ENCODE peak calls at places on chromosomes 5 and 9, in seven cellular contexts. One of them, this sample, is unnamed.

GRCh38 chr9:85117831-85118230 is 448.3 kb downstream of the NTRK2 start:
- DNase-seq in mammary epithelial cell: peak
- DNase-seq in GM23338: no peak
- DNase-seq in GM12878: no peak
- DNase-seq in aorta: no peak
- DNase-seq in mesendoderm: no peak
- DNase-seq in PC-3: peak
- DNase-seq in this sample: no peak

GRCh38 chr5:112915831-112916230 is 6.2 kb downstream of the REEP5 start:
- DNase-seq in GM12878: no peak
- DNase-seq in aorta: no peak
- DNase-seq in GM23338: no peak
- DNase-seq in PC-3: no peak
- DNase-seq in mammary epithelial cell: no peak
- DNase-seq in mesendoderm: no peak
- DNase-seq in this sample: no peak

GRCh38 chr5:38060354-38060753 is 198.0 kb upstream of the EGFLAM start:
- DNase-seq in PC-3: peak
- DNase-seq in mesendoderm: peak
- DNase-seq in aorta: no peak
- DNase-seq in GM12878: no peak
- DNase-seq in mammary epithelial cell: no peak
- DNase-seq in GM23338: no peak
- DNase-seq in this sample: no peak

GRCh38 chr5:31149072-31149471 is 44.4 kb upstream of the CDH6 start:
- DNase-seq in GM12878: no peak
- DNase-seq in mesendoderm: no peak
- DNase-seq in mammary epithelial cell: no peak
- DNase-seq in PC-3: no peak
- DNase-seq in aorta: no peak
- DNase-seq in GM23338: peak
- DNase-seq in this sample: no peak

GRCh38 chr5:116507051-116507537 is 67.5 kb downstream of the SEMA6A start:
- DNase-seq in GM23338: no peak
- DNase-seq in mesendoderm: no peak
- DNase-seq in aorta: no peak
- DNase-seq in GM12878: no peak
- DNase-seq in mammary epithelial cell: no peak
- DNase-seq in PC-3: no peak
- DNase-seq in this sample: no peak

GRCh38 chr9:108182950-108183381 is 672.8 kb downstream of the ACTL7B start:
- DNase-seq in PC-3: peak
- DNase-seq in aorta: peak
- DNase-seq in GM12878: peak
- DNase-seq in mammary epithelial cell: peak
- DNase-seq in GM23338: no peak
- DNase-seq in mesendoderm: no peak
- DNase-seq in this sample: no peak

GRCh38 chr5:98341711-98342042 is 431.8 kb upstream of the RGMB start:
- DNase-seq in GM23338: no peak
- DNase-seq in mesendoderm: no peak
- DNase-seq in mammary epithelial cell: no peak
- DNase-seq in aorta: no peak
- DNase-seq in PC-3: no peak
- DNase-seq in GM12878: no peak
- DNase-seq in this sample: no peak

GRCh38 chr5:72487151-72487550 is 20.1 kb downstream of the ZNF366 start:
- DNase-seq in GM23338: no peak
- DNase-seq in mammary epithelial cell: no peak
- DNase-seq in mesendoderm: no peak
- DNase-seq in PC-3: no peak
- DNase-seq in aorta: no peak
- DNase-seq in GM12878: no peak
- DNase-seq in this sample: no peak

GRCh38 chr5:35236770-35237169 is 6.5 kb upstream of the PRLR start:
- DNase-seq in aorta: no peak
- DNase-seq in mesendoderm: no peak
- DNase-seq in mammary epithelial cell: no peak
- DNase-seq in PC-3: no peak
- DNase-seq in GM12878: no peak
- DNase-seq in GM23338: no peak
- DNase-seq in this sample: no peak

GRCh38 chr5:368162-369084 is 46.9 kb downstream of the AHRR start:
- DNase-seq in mammary epithelial cell: no peak
- DNase-seq in GM12878: peak
- DNase-seq in aorta: peak
- DNase-seq in GM23338: no peak
- DNase-seq in PC-3: no peak
- DNase-seq in mesendoderm: no peak
- DNase-seq in this sample: peak

GRCh38 chr5:139091439-139092156 is 106.6 kb downstream of the SIL1 start:
- DNase-seq in aorta: no peak
- DNase-seq in GM23338: no peak
- DNase-seq in GM12878: no peak
- DNase-seq in PC-3: no peak
- DNase-seq in mesendoderm: peak
- DNase-seq in mammary epithelial cell: no peak
- DNase-seq in this sample: no peak

GRCh38 chr9:105141448-105142101 is 102.9 kb upstream of the SLC44A1 start:
- DNase-seq in GM12878: no peak
- DNase-seq in aorta: peak
- DNase-seq in PC-3: no peak
- DNase-seq in mammary epithelial cell: no peak
- DNase-seq in mesendoderm: no peak
- DNase-seq in GM23338: no peak
- DNase-seq in this sample: no peak

GRCh38 chr5:156529902-156530301 is 202.9 kb downstream of the SGCD start:
- DNase-seq in GM23338: no peak
- DNase-seq in aorta: no peak
- DNase-seq in mammary epithelial cell: no peak
- DNase-seq in PC-3: no peak
- DNase-seq in GM12878: no peak
- DNase-seq in mesendoderm: no peak
- DNase-seq in this sample: no peak

GRCh38 chr9:136949239-136949816 is 2.7 kb upstream of the LCN12 start:
- DNase-seq in mammary epithelial cell: no peak
- DNase-seq in GM23338: peak
- DNase-seq in mesendoderm: no peak
- DNase-seq in aorta: no peak
- DNase-seq in PC-3: no peak
- DNase-seq in GM12878: no peak
- DNase-seq in this sample: no peak

GRCh38 chr5:159951387-159951786 is 35.1 kb downstream of the ADRA1B start:
- DNase-seq in GM12878: no peak
- DNase-seq in mammary epithelial cell: no peak
- DNase-seq in aorta: no peak
- DNase-seq in mesendoderm: peak
- DNase-seq in GM23338: peak
- DNase-seq in PC-3: no peak
- DNase-seq in this sample: peak

GRCh38 chr9:15373201-15373530 is 49.5 kb upstream of the SNAPC3 start:
- DNase-seq in PC-3: no peak
- DNase-seq in aorta: no peak
- DNase-seq in GM12878: no peak
- DNase-seq in GM23338: no peak
- DNase-seq in mesendoderm: no peak
- DNase-seq in mammary epithelial cell: no peak
- DNase-seq in this sample: no peak

GRCh38 chr5:176319827-176320554 is 41.6 kb downstream of the KIAA1191 start:
- DNase-seq in mesendoderm: peak
- DNase-seq in aorta: no peak
- DNase-seq in mammary epithelial cell: no peak
- DNase-seq in GM23338: peak
- DNase-seq in PC-3: peak
- DNase-seq in GM12878: no peak
- DNase-seq in this sample: no peak

GRCh38 chr5:127320032-127320945 is 29.7 kb downstream of the MEGF10 start:
- DNase-seq in mammary epithelial cell: peak
- DNase-seq in PC-3: no peak
- DNase-seq in mesendoderm: peak
- DNase-seq in GM12878: peak
- DNase-seq in aorta: no peak
- DNase-seq in GM23338: peak
- DNase-seq in this sample: no peak

GRCh38 chr5:148563021-148563420 is 91.3 kb downstream of the HTR4 start:
- DNase-seq in mammary epithelial cell: no peak
- DNase-seq in aorta: no peak
- DNase-seq in PC-3: no peak
- DNase-seq in mesendoderm: no peak
- DNase-seq in GM23338: no peak
- DNase-seq in GM12878: no peak
- DNase-seq in this sample: no peak

GRCh38 chr5:148561712-148562365 is 92.5 kb downstream of the HTR4 start:
- DNase-seq in GM23338: no peak
- DNase-seq in PC-3: no peak
- DNase-seq in mammary epithelial cell: no peak
- DNase-seq in GM12878: no peak
- DNase-seq in aorta: no peak
- DNase-seq in mesendoderm: no peak
- DNase-seq in this sample: no peak

GRCh38 chr5:148556835-148557234 is 97.5 kb downstream of the HTR4 start:
- DNase-seq in mesendoderm: no peak
- DNase-seq in GM23338: no peak
- DNase-seq in PC-3: no peak
- DNase-seq in mammary epithelial cell: peak
- DNase-seq in GM12878: no peak
- DNase-seq in aorta: no peak
- DNase-seq in this sample: no peak

GRCh38 chr5:148558892-148559291 is 95.4 kb downstream of the HTR4 start:
- DNase-seq in PC-3: no peak
- DNase-seq in GM23338: no peak
- DNase-seq in mammary epithelial cell: no peak
- DNase-seq in mesendoderm: no peak
- DNase-seq in GM12878: no peak
- DNase-seq in aorta: no peak
- DNase-seq in this sample: no peak

DNA sequence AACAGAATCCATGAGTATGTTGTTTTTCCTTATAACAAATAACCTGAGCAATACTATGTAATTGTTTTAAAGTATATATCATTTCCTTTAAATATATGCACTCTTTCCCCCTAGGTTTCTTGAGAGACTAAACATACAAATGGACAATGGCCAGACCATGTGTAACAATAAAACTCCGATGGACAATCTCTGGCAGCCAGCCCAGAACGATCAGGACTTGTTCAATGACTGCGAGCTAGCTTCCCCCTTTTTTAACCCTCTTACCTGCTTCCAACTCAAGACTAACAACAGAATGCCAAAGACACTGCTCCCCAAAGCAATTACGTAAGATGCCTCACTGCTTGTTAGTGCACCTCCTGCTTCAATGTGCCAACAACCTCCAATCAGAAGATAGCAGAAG is 94.9 kb downstream of the HTR4 start:
- DNase-seq in aorta: no peak
- DNase-seq in PC-3: no peak
- DNase-seq in GM23338: peak
- DNase-seq in GM12878: no peak
- DNase-seq in mesendoderm: no peak
- DNase-seq in mammary epithelial cell: no peak
- DNase-seq in this sample: no peak
- H3K27ac ChIP-seq in aorta: no peak
- H3K27ac ChIP-seq in PC-3: no peak
- H3K27ac ChIP-seq in GM23338: no peak
- H3K27ac ChIP-seq in GM12878: no peak
- H3K27ac ChIP-seq in mesendoderm: no peak
- H3K27ac ChIP-seq in mammary epithelial cell: no peak
- H3K27ac ChIP-seq in this sample: no peak

GRCh38 chr9:4934976-4935672 is 49.9 kb upstream of the JAK2 start:
- DNase-seq in mammary epithelial cell: no peak
- DNase-seq in GM23338: no peak
- DNase-seq in GM12878: no peak
- DNase-seq in PC-3: no peak
- DNase-seq in aorta: no peak
- DNase-seq in mesendoderm: no peak
- DNase-seq in this sample: no peak
- H3K27ac ChIP-seq in mammary epithelial cell: no peak
- H3K27ac ChIP-seq in GM23338: no peak
- H3K27ac ChIP-seq in GM12878: no peak
- H3K27ac ChIP-seq in PC-3: no peak
- H3K27ac ChIP-seq in aorta: no peak
- H3K27ac ChIP-seq in mesendoderm: no peak
- H3K27ac ChIP-seq in this sample: no peak

DNA sequence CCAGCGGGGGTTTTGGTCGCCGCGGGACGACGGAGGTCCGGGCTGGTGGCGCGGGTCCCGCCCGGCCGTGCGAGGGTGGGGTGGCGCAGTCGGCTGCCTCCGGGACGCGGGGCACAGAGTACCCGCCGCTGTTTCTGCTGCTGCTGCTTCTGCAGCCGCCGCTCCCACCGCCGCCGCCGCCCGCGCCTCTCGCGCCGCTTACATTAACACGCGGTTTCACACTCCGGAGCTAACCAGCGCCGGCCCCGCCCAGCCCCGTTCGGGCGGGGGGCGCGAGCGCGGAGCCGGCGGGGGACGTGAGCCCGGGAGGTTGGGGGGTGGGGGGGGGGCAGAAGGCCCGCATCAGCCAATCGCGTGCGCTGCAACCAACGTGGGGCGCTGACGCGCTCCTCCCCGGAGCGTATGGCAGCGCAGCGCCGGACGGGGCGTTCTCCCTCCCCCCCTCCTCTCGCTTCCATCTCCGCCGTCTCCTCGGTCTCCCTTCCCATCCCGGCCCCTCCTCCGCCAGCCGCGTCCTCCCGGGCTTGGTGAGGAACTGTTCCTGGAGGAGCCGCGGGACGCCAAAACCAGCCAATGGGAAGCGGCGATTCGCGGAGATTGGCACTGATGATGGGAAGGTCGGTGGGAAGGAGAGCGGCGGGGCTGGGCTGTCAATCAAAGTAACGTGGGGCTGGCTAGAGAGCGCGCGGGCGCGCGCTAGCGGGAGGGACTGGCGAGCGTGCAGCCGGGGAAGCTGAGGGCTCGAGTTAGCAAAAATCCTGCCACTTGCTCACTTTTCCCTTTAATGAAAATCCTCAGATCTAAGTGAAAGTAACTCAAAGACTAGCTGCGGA is at the start of gene TLE1:
- DNase-seq in aorta: peak
- DNase-seq in PC-3: peak
- DNase-seq in mesendoderm: peak
- DNase-seq in mammary epithelial cell: peak
- DNase-seq in GM12878: peak
- DNase-seq in GM23338: peak
- DNase-seq in this sample: peak
- H3K27ac ChIP-seq in aorta: peak
- H3K27ac ChIP-seq in PC-3: peak
- H3K27ac ChIP-seq in mesendoderm: peak
- H3K27ac ChIP-seq in mammary epithelial cell: peak
- H3K27ac ChIP-seq in GM12878: no peak
- H3K27ac ChIP-seq in GM23338: peak
- H3K27ac ChIP-seq in this sample: no peak

DNA sequence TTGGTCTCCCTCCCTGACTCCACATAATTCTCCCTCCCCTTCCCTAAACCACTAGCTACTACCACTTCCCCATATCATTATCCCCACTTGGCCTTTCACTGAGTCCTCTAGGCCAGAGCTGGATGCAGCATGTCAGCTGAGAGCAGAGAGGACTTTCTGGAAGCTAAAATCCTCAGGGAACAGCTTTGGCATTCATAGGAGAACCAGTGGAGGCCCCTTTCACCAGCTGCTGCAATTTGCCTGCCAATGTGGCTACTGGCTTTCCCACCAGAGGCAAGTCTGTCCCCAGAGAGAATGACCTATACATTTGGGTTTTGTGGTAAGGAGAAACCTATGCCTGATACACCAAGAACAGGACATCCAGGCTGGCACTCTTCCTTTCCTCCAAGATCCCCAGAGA is 14.4 kb downstream of the FAM219A start:
- DNase-seq in GM12878: no peak
- DNase-seq in mammary epithelial cell: no peak
- DNase-seq in aorta: no peak
- DNase-seq in GM23338: no peak
- DNase-seq in PC-3: no peak
- DNase-seq in mesendoderm: no peak
- DNase-seq in this sample: no peak
- H3K27ac ChIP-seq in GM12878: no peak
- H3K27ac ChIP-seq in mammary epithelial cell: no peak
- H3K27ac ChIP-seq in aorta: no peak
- H3K27ac ChIP-seq in GM23338: no peak
- H3K27ac ChIP-seq in PC-3: no peak
- H3K27ac ChIP-seq in mesendoderm: no peak
- H3K27ac ChIP-seq in this sample: no peak

This sample was measured in H9.